ENCODE peak calls at places on chromosomes 4 and X, in six cellular contexts. One of them, this sample, is unnamed.

GRCh38 chrX:130118396-130118795 is 8.1 kb upstream of the ELF4 start:
- DNase-seq in NT2/D1: no peak
- DNase-seq in H1: no peak
- DNase-seq in GM12878: no peak
- DNase-seq in K562: no peak
- DNase-seq in HepG2: no peak
- DNase-seq in this sample: no peak

GRCh38 chr4:10461091-10461849 is 4.0 kb upstream of the ZNF518B start:
- DNase-seq in NT2/D1: peak
- DNase-seq in H1: peak
- DNase-seq in GM12878: peak
- DNase-seq in K562: peak
- DNase-seq in HepG2: no peak
- DNase-seq in this sample: no peak

GRCh38 chrX:39869846-39870601 is 227.7 kb downstream of the BCOR start:
- DNase-seq in NT2/D1: no peak
- DNase-seq in H1: no peak
- DNase-seq in GM12878: no peak
- DNase-seq in K562: peak
- DNase-seq in HepG2: no peak
- DNase-seq in this sample: no peak

GRCh38 chr4:162522724-162523123 is 358.9 kb upstream of the FSTL5 start:
- DNase-seq in NT2/D1: no peak
- DNase-seq in H1: no peak
- DNase-seq in GM12878: no peak
- DNase-seq in K562: no peak
- DNase-seq in HepG2: no peak
- DNase-seq in this sample: no peak

GRCh38 chr4:109302366-109303140 is at the start of gene COL25A1:
- DNase-seq in NT2/D1: peak
- DNase-seq in H1: peak
- DNase-seq in GM12878: no peak
- DNase-seq in K562: no peak
- DNase-seq in HepG2: no peak
- DNase-seq in this sample: no peak

GRCh38 chr4:1347410-1347864 is 429 bp downstream of the UVSSA start:
- DNase-seq in NT2/D1: peak
- DNase-seq in H1: peak
- DNase-seq in GM12878: no peak
- DNase-seq in K562: no peak
- DNase-seq in HepG2: peak
- DNase-seq in this sample: no peak

GRCh38 chr4:138267835-138268234 is 25.7 kb upstream of the SLC7A11 start:
- DNase-seq in NT2/D1: no peak
- DNase-seq in H1: no peak
- DNase-seq in GM12878: no peak
- DNase-seq in K562: no peak
- DNase-seq in HepG2: no peak
- DNase-seq in this sample: no peak

GRCh38 chr4:120753854-120754253 is 168.7 kb downstream of the PRDM5 start:
- DNase-seq in NT2/D1: peak
- DNase-seq in H1: no peak
- DNase-seq in GM12878: no peak
- DNase-seq in K562: no peak
- DNase-seq in HepG2: no peak
- DNase-seq in this sample: no peak

GRCh38 chr4:130336585-130337217 is 1240.7 kb downstream of the C4orf33 start:
- DNase-seq in NT2/D1: no peak
- DNase-seq in H1: no peak
- DNase-seq in GM12878: no peak
- DNase-seq in K562: no peak
- DNase-seq in HepG2: peak
- DNase-seq in this sample: peak

GRCh38 chrX:11540532-11541377 is 125.0 kb downstream of the ARHGAP6 start:
- DNase-seq in NT2/D1: no peak
- DNase-seq in H1: no peak
- DNase-seq in GM12878: peak
- DNase-seq in K562: no peak
- DNase-seq in HepG2: no peak
- DNase-seq in this sample: no peak

GRCh38 chr4:48031802-48032525 is 15.4 kb downstream of the NIPAL1 start:
- DNase-seq in NT2/D1: no peak
- DNase-seq in H1: no peak
- DNase-seq in GM12878: no peak
- DNase-seq in K562: no peak
- DNase-seq in HepG2: no peak
- DNase-seq in this sample: no peak

GRCh38 chr4:139176299-139177048 is 544 bp downstream of the ELF2 start:
- DNase-seq in NT2/D1: no peak
- DNase-seq in H1: peak
- DNase-seq in GM12878: no peak
- DNase-seq in K562: peak
- DNase-seq in HepG2: peak
- DNase-seq in this sample: peak

GRCh38 chr4:1082215-1083182 is 30.9 kb downstream of the RNF212 start:
- DNase-seq in NT2/D1: no peak
- DNase-seq in H1: no peak
- DNase-seq in GM12878: no peak
- DNase-seq in K562: no peak
- DNase-seq in HepG2: no peak
- DNase-seq in this sample: no peak

GRCh38 chr4:125991398-125991797 is 676.6 kb downstream of the FAT4 start:
- DNase-seq in NT2/D1: no peak
- DNase-seq in H1: no peak
- DNase-seq in GM12878: no peak
- DNase-seq in K562: no peak
- DNase-seq in HepG2: no peak
- DNase-seq in this sample: no peak

GRCh38 chrX:123814343-123814742 is 45.5 kb upstream of the XIAP start:
- DNase-seq in NT2/D1: no peak
- DNase-seq in H1: no peak
- DNase-seq in GM12878: no peak
- DNase-seq in K562: no peak
- DNase-seq in HepG2: no peak
- DNase-seq in this sample: no peak

GRCh38 chr4:185138161-185138560 is 4.9 kb upstream of the SLC25A4 start:
- DNase-seq in NT2/D1: no peak
- DNase-seq in H1: no peak
- DNase-seq in GM12878: no peak
- DNase-seq in K562: no peak
- DNase-seq in HepG2: no peak
- DNase-seq in this sample: no peak

GRCh38 chrX:70476166-70476933 is 31.7 kb downstream of the DLG3 start:
- DNase-seq in NT2/D1: no peak
- DNase-seq in H1: no peak
- DNase-seq in GM12878: no peak
- DNase-seq in K562: no peak
- DNase-seq in HepG2: no peak
- DNase-seq in this sample: no peak

GRCh38 chr4:120924931-120925330 is 2.4 kb upstream of the PRDM5 start:
- DNase-seq in NT2/D1: no peak
- DNase-seq in H1: no peak
- DNase-seq in GM12878: no peak
- DNase-seq in K562: no peak
- DNase-seq in HepG2: no peak
- DNase-seq in this sample: no peak

GRCh38 chr4:122005064-122005755 is 53.4 kb upstream of the TRPC3 start:
- DNase-seq in NT2/D1: no peak
- DNase-seq in H1: no peak
- DNase-seq in GM12878: no peak
- DNase-seq in K562: no peak
- DNase-seq in HepG2: no peak
- DNase-seq in this sample: no peak

GRCh38 chr4:127352220-127352619 is 280.5 kb upstream of the INTU start:
- DNase-seq in NT2/D1: no peak
- DNase-seq in H1: no peak
- DNase-seq in GM12878: no peak
- DNase-seq in K562: no peak
- DNase-seq in HepG2: no peak
- DNase-seq in this sample: no peak

GRCh38 chr4:1384675-1385372 is 21.4 kb downstream of the NKX1-1 start:
- DNase-seq in NT2/D1: no peak
- DNase-seq in H1: no peak
- DNase-seq in GM12878: no peak
- DNase-seq in K562: no peak
- DNase-seq in HepG2: no peak
- DNase-seq in this sample: no peak

GRCh38 chrX:136574548-136574947 is 42.5 kb downstream of the VGLL1 start:
- DNase-seq in NT2/D1: no peak
- DNase-seq in H1: no peak
- DNase-seq in GM12878: no peak
- DNase-seq in K562: no peak
- DNase-seq in HepG2: peak
- DNase-seq in this sample: no peak

GRCh38 chrX:100363926-100364325 is 46.1 kb downstream of the PCDH19 start:
- DNase-seq in NT2/D1: no peak
- DNase-seq in H1: no peak
- DNase-seq in GM12878: no peak
- DNase-seq in K562: no peak
- DNase-seq in HepG2: no peak
- DNase-seq in this sample: no peak

GRCh38 chrX:43644124-43644701 is 11.9 kb upstream of the MAOA start:
- DNase-seq in NT2/D1: no peak
- DNase-seq in H1: no peak
- DNase-seq in GM12878: no peak
- DNase-seq in K562: no peak
- DNase-seq in HepG2: no peak
- DNase-seq in this sample: no peak

GRCh38 chrX:109537324-109537665 is 651 bp downstream of the NXT2 start:
- DNase-seq in NT2/D1: no peak
- DNase-seq in H1: no peak
- DNase-seq in GM12878: no peak
- DNase-seq in K562: no peak
- DNase-seq in HepG2: peak
- DNase-seq in this sample: no peak

GRCh38 chr4:157185363-157185762 is 35.2 kb upstream of the GRIA2 start:
- DNase-seq in NT2/D1: no peak
- DNase-seq in H1: no peak
- DNase-seq in GM12878: no peak
- DNase-seq in K562: no peak
- DNase-seq in HepG2: no peak
- DNase-seq in this sample: no peak

GRCh38 chr4:67456577-67457196 is 88.6 kb downstream of the CENPC start:
- DNase-seq in NT2/D1: no peak
- DNase-seq in H1: no peak
- DNase-seq in GM12878: no peak
- DNase-seq in K562: no peak
- DNase-seq in HepG2: no peak
- DNase-seq in this sample: no peak

GRCh38 chr4:73257995-73258667 is 467 bp downstream of the ANKRD17 start:
- DNase-seq in NT2/D1: no peak
- DNase-seq in H1: peak
- DNase-seq in GM12878: no peak
- DNase-seq in K562: peak
- DNase-seq in HepG2: peak
- DNase-seq in this sample: no peak

GRCh38 chr4:119795986-119796578 is 167.5 kb upstream of the PDE5A start:
- DNase-seq in NT2/D1: no peak
- DNase-seq in H1: no peak
- DNase-seq in GM12878: no peak
- DNase-seq in K562: no peak
- DNase-seq in HepG2: no peak
- DNase-seq in this sample: no peak

GRCh38 chrX:119236599-119237525 is 777 bp downstream of the PGRMC1 start:
- DNase-seq in NT2/D1: no peak
- DNase-seq in H1: peak
- DNase-seq in GM12878: no peak
- DNase-seq in K562: peak
- DNase-seq in HepG2: no peak
- DNase-seq in this sample: no peak
- TF ChIP-seq ZNF274 in NT2/D1: no peak
- TF ChIP-seq ZNF274 in H1: no peak
- TF ChIP-seq ZNF274 in GM12878: no peak
- TF ChIP-seq ZNF274 in K562: no peak
- TF ChIP-seq ZNF274 in HepG2: no peak
- TF ChIP-seq ZNF274 in this sample: no peak

GRCh38 chrX:82230013-82230412 is 1028.1 kb downstream of the SH3BGRL start:
- DNase-seq in NT2/D1: no peak
- DNase-seq in H1: no peak
- DNase-seq in GM12878: no peak
- DNase-seq in K562: no peak
- DNase-seq in HepG2: no peak
- DNase-seq in this sample: no peak

GRCh38 chrX:82219129-82219528 is 1017.2 kb downstream of the SH3BGRL start:
- DNase-seq in NT2/D1: no peak
- DNase-seq in H1: no peak
- DNase-seq in GM12878: no peak
- DNase-seq in K562: no peak
- DNase-seq in HepG2: no peak
- DNase-seq in this sample: no peak

DNA sequence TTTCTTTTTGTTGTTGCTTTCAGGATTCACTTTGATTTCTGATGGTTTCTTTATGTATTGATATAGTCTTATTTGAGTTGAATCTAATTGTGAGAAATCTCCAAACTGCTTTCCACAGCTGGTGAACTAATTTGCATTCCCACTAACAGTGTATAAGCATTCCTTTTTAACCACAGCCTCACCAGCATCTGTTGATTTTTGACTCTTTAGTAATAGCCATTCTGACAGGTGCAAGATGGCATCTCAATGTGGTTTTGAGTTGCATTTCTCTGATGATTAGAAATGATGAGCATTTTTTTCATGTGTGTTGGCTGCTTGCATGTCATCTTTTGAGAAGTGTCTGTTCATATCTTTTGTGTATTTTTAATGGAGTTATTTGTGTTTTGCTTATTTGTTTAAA is 1023.1 kb downstream of the SH3BGRL start:
- DNase-seq in NT2/D1: no peak
- DNase-seq in H1: no peak
- DNase-seq in GM12878: no peak
- DNase-seq in K562: no peak
- DNase-seq in HepG2: no peak
- DNase-seq in this sample: no peak
- TF ChIP-seq ZNF274 in NT2/D1: no peak
- TF ChIP-seq ZNF274 in H1: no peak
- TF ChIP-seq ZNF274 in GM12878: no peak
- TF ChIP-seq ZNF274 in K562: no peak
- TF ChIP-seq ZNF274 in HepG2: no peak
- TF ChIP-seq ZNF274 in this sample: no peak

GRCh38 chr4:169158046-169158445 is 112.7 kb downstream of the SH3RF1 start:
- DNase-seq in NT2/D1: no peak
- DNase-seq in H1: no peak
- DNase-seq in GM12878: no peak
- DNase-seq in K562: no peak
- DNase-seq in HepG2: no peak
- DNase-seq in this sample: no peak
- TF ChIP-seq ZNF274 in NT2/D1: no peak
- TF ChIP-seq ZNF274 in H1: no peak
- TF ChIP-seq ZNF274 in GM12878: no peak
- TF ChIP-seq ZNF274 in K562: no peak
- TF ChIP-seq ZNF274 in HepG2: no peak
- TF ChIP-seq ZNF274 in this sample: no peak

DNA sequence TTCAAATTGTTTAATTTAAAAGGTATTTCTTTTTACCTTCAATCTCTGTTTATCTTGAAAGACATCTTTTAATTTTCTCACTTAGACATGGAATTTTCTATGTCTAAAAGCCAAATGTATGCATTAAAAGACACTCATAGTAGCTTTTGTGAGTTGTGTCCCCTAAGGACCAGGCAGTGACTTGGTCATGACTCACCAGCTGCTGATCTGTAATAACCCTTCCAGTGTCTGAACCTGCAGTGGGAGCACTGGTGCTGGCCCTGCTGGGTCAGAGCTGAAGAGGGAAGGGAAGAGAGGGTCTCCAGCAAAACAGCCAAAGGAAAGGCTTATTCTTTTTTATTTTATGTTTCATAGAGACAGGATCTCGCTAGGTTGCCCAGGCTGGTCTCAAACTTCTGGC is 31.1 kb upstream of the SH3D19 start:
- DNase-seq in NT2/D1: no peak
- DNase-seq in H1: no peak
- DNase-seq in GM12878: no peak
- DNase-seq in K562: no peak
- DNase-seq in HepG2: no peak
- DNase-seq in this sample: peak
- TF ChIP-seq ZNF274 in NT2/D1: no peak
- TF ChIP-seq ZNF274 in H1: no peak
- TF ChIP-seq ZNF274 in GM12878: no peak
- TF ChIP-seq ZNF274 in K562: no peak
- TF ChIP-seq ZNF274 in HepG2: no peak
- TF ChIP-seq ZNF274 in this sample: no peak